ENCODE peak calls at places on chromosomes 7 and 10, in eight cellular contexts. W is nephron progenitor cell, R is astrocyte of the spinal cord, F is AG10803, O is BJ, A is tibial artery, B is HepG2, P is ovary. C is an unnamed sample.

GRCh38 chr7:93011351-93012294 is 106.2 kb downstream of the SAMD9 start:
- DNase-seq in W (no peak), R (peak), F (peak), O (peak), A (no peak), B (no peak), P (no peak), C (peak)

GRCh38 chr7:45082031-45082830 is 6.5 kb downstream of the NACAD start:
- DNase-seq in W (no peak), R (no peak), F (no peak), O (no peak), A (no peak), B (no peak), P (no peak), C (no peak)

GRCh38 chr10:121510201-121510771 is 88.0 kb downstream of the FGFR2 start:
- DNase-seq in W (no peak), R (no peak), F (no peak), O (no peak), A (no peak), B (no peak), P (no peak), C (peak)

GRCh38 chr10:34319197-34319846 is 495.8 kb downstream of the PARD3 start:
- DNase-seq in W (no peak), R (peak), F (peak), O (peak), A (no peak), B (peak), P (peak), C (peak)

GRCh38 chr10:60759181-60759580 is 19.1 kb upstream of the CDK1 start:
- DNase-seq in W (no peak), R (no peak), F (no peak), O (no peak), A (no peak), B (no peak), P (no peak), C (no peak)

GRCh38 chr7:4026941-4027340 is 655.2 kb upstream of the FOXK1 start:
- DNase-seq in W (no peak), R (no peak), F (no peak), O (no peak), A (no peak), B (no peak), P (no peak), C (no peak)

GRCh38 chr10:124670849-124671248 is 73.3 kb downstream of the FAM53B start:
- DNase-seq in W (no peak), R (no peak), F (no peak), O (no peak), A (no peak), B (no peak), P (no peak), C (no peak)

GRCh38 chr7:94888542-94888941 is 18.9 kb upstream of the PPP1R9A start:
- DNase-seq in W (no peak), R (peak), F (no peak), O (no peak), A (no peak), B (peak), P (no peak), C (peak)

GRCh38 chr10:88209837-88210552 is 346.6 kb downstream of the PTEN start:
- DNase-seq in W (no peak), R (peak), F (peak), O (no peak), A (peak), B (no peak), P (no peak), C (no peak)

GRCh38 chr10:87860156-87860795 is 3.1 kb downstream of the KLLN start:
- DNase-seq in W (no peak), R (peak), F (peak), O (no peak), A (peak), B (peak), P (no peak), C (peak)

GRCh38 chr10:113381906-113382562 is 170.8 kb upstream of the HABP2 start:
- DNase-seq in W (no peak), R (peak), F (peak), O (no peak), A (no peak), B (no peak), P (no peak), C (no peak)

GRCh38 chr7:134290286-134290685 is 26.4 kb downstream of the SLC35B4 start:
- DNase-seq in W (no peak), R (peak), F (peak), O (no peak), A (no peak), B (no peak), P (no peak), C (peak)

GRCh38 chr7:936131-937054 is 18.1 kb downstream of the ADAP1 start:
- DNase-seq in W (no peak), R (peak), F (no peak), O (no peak), A (no peak), B (no peak), P (no peak), C (peak)

GRCh38 chr7:112152186-112152585 is 54.0 kb downstream of the DOCK4 start:
- DNase-seq in W (no peak), R (no peak), F (peak), O (no peak), A (no peak), B (no peak), P (no peak), C (no peak)

GRCh38 chr7:98870071-98870651 is 347 bp upstream of the TMEM130 start:
- DNase-seq in W (peak), R (no peak), F (peak), O (no peak), A (peak), B (no peak), P (peak), C (peak)

GRCh38 chr10:113015201-113015600 is 65.2 kb downstream of the TCF7L2 start:
- DNase-seq in W (no peak), R (no peak), F (no peak), O (no peak), A (no peak), B (no peak), P (no peak), C (no peak)

GRCh38 chr7:94250984-94251383 is 143.7 kb upstream of the COL1A2 start:
- DNase-seq in W (no peak), R (no peak), F (no peak), O (no peak), A (no peak), B (no peak), P (no peak), C (no peak)

GRCh38 chr7:114648680-114649079 is 234.1 kb downstream of the FOXP2 start:
- DNase-seq in W (no peak), R (no peak), F (no peak), O (no peak), A (no peak), B (no peak), P (no peak), C (no peak)

GRCh38 chr7:23426876-23427275 is 43.4 kb downstream of the IGF2BP3 start:
- DNase-seq in W (no peak), R (no peak), F (no peak), O (no peak), A (no peak), B (no peak), P (no peak), C (no peak)

GRCh38 chr7:149495785-149496641 is 1.6 kb downstream of the ZNF746 start:
- DNase-seq in W (peak), R (peak), F (peak), O (no peak), A (peak), B (peak), P (peak), C (no peak)

GRCh38 chr7:68963547-68963946 is 634.7 kb upstream of the AUTS2 start:
- DNase-seq in W (no peak), R (peak), F (peak), O (peak), A (no peak), B (no peak), P (no peak), C (no peak)

GRCh38 chr10:58511765-58512469 is 755 bp upstream of the BICC1 start:
- DNase-seq in W (peak), R (no peak), F (peak), O (no peak), A (peak), B (peak), P (peak), C (no peak)

GRCh38 chr7:84790873-84791272 is 396.0 kb downstream of the SEMA3D start:
- DNase-seq in W (no peak), R (no peak), F (peak), O (peak), A (no peak), B (no peak), P (no peak), C (no peak)

GRCh38 chr7:85573346-85573745 is 386.5 kb upstream of the SEMA3D start:
- DNase-seq in W (no peak), R (no peak), F (no peak), O (no peak), A (no peak), B (no peak), P (no peak), C (no peak)

GRCh38 chr10:103690281-103690680 is 165.1 kb downstream of the SH3PXD2A start:
- DNase-seq in W (no peak), R (no peak), F (no peak), O (no peak), A (no peak), B (no peak), P (no peak), C (no peak)
- TF ChIP-seq CTCF in W (no peak), R (no peak), F (no peak), O (no peak), A (no peak), B (no peak), P (no peak), C (no peak)

GRCh38 chr7:116630932-116631449 is 41.0 kb upstream of the MET start:
- DNase-seq in W (peak), R (peak), F (peak), O (peak), A (peak), B (peak), P (no peak), C (peak)

GRCh38 chr7:116632349-116632748 is 39.6 kb upstream of the MET start:
- DNase-seq in W (no peak), R (no peak), F (peak), O (no peak), A (no peak), B (no peak), P (no peak), C (no peak)

GRCh38 chr7:116631676-116632075 is 40.3 kb upstream of the MET start:
- DNase-seq in W (no peak), R (no peak), F (no peak), O (no peak), A (no peak), B (no peak), P (no peak), C (no peak)

GRCh38 chr7:116630357-116630756 is 41.6 kb upstream of the MET start:
- DNase-seq in W (no peak), R (no peak), F (no peak), O (no peak), A (no peak), B (no peak), P (no peak), C (no peak)

DNA sequence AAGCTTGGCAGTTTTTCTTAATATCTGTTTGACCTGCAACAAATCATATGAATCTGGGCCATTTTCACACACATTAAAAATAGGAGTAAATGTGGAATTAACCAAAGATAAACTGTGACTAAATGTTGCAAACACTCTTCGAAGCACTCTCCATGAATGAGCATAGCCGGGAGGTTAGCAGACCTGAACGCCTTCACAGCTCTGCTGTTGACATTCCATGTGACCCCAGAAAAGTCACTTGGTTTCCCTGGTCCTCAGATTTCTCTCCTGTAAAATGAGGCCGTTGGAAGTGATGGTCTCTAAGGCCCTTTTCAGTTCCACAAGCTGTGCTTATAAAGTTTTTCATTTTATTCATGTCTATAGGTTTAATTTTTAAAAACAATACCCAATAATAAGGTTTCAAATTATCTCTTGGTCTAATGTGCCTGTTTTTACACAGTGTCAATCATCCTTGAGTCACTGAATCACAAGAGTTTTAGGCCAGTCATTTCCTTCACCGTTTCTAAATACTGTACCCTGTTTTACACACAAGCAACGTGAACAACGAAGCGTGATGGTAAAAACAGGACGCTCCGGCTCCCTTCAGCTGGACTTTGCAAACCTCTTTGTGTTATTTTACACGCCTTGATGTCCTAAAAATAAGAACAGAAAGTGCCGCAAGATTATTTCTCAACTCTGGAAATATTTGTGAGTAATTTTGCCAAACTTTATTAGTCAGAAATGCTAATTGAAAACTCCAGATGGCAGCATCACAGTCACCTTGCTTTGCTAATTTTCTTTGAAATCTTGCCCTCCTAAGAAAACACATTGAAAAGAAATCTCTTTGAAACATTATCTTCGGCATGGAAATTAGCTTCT is 38.6 kb upstream of the MET start:
- DNase-seq in W (peak), R (peak), F (peak), O (no peak), A (peak), B (no peak), P (no peak), C (peak)
- TF ChIP-seq CTCF in W (no peak), R (no peak), F (peak), O (peak), A (no peak), B (no peak), P (no peak), C (peak)

GRCh38 chr7:121339082-121339481 is 10.3 kb downstream of the WNT16 start:
- DNase-seq in W (no peak), R (no peak), F (no peak), O (no peak), A (no peak), B (no peak), P (no peak), C (no peak)

GRCh38 chr7:121336579-121336978 is 7.8 kb downstream of the WNT16 start:
- DNase-seq in W (no peak), R (no peak), F (peak), O (no peak), A (no peak), B (no peak), P (no peak), C (no peak)

GRCh38 chr7:121334875-121335648 is 6.3 kb downstream of the WNT16 start:
- DNase-seq in W (no peak), R (no peak), F (peak), O (peak), A (no peak), B (no peak), P (no peak), C (no peak)

GRCh38 chr7:121334376-121334775 is 5.6 kb downstream of the WNT16 start:
- DNase-seq in W (no peak), R (no peak), F (no peak), O (no peak), A (no peak), B (no peak), P (no peak), C (no peak)

GRCh38 chr7:121337398-121337797 is 8.6 kb downstream of the WNT16 start:
- DNase-seq in W (no peak), R (no peak), F (peak), O (no peak), A (no peak), B (no peak), P (no peak), C (no peak)
- TF ChIP-seq CTCF in W (no peak), R (peak), F (peak), O (no peak), A (no peak), B (peak), P (no peak), C (peak)

GRCh38 chr7:128204455-128204854 is 36.6 kb upstream of the LEP start:
- DNase-seq in W (no peak), R (no peak), F (no peak), O (no peak), A (no peak), B (no peak), P (no peak), C (no peak)

GRCh38 chr7:128205068-128205467 is 36.0 kb upstream of the LEP start:
- DNase-seq in W (no peak), R (no peak), F (no peak), O (no peak), A (no peak), B (no peak), P (no peak), C (no peak)

GRCh38 chr7:128207609-128208008 is 33.5 kb upstream of the LEP start:
- DNase-seq in W (no peak), R (no peak), F (no peak), O (no peak), A (no peak), B (no peak), P (no peak), C (no peak)

GRCh38 chr7:128206747-128207500 is 34.2 kb upstream of the LEP start:
- DNase-seq in W (no peak), R (no peak), F (no peak), O (no peak), A (no peak), B (no peak), P (no peak), C (no peak)

GRCh38 chr7:128206017-128206746 is 34.9 kb upstream of the LEP start:
- DNase-seq in W (no peak), R (no peak), F (no peak), O (no peak), A (no peak), B (no peak), P (no peak), C (no peak)
- TF ChIP-seq CTCF in W (no peak), R (no peak), F (no peak), O (no peak), A (no peak), B (no peak), P (no peak), C (no peak)

GRCh38 chr10:116490028-116490662 is 55.6 kb upstream of the PNLIP start:
- DNase-seq in W (no peak), R (peak), F (peak), O (peak), A (no peak), B (peak), P (no peak), C (peak)
- TF ChIP-seq CTCF in W (peak), R (peak), F (peak), O (peak), A (peak), B (peak), P (no peak), C (peak)

GRCh38 chr7:105594034-105594433 is 12.7 kb upstream of the EFCAB10 start:
- DNase-seq in W (no peak), R (no peak), F (no peak), O (no peak), A (no peak), B (no peak), P (no peak), C (no peak)
- TF ChIP-seq CTCF in W (no peak), R (no peak), F (no peak), O (no peak), A (no peak), B (no peak), P (no peak), C (no peak)

C was measured in RWPE1.